ENCODE peak calls at places on chromosomes 4 and X, in ten cellular contexts. Q, K, R, I, Z, P, A, J, G and X are unnamed samples.

GRCh38 chr4:1499465-1499864 is 93.2 kb upstream of the NKX1-1 start:
- DNase-seq in Q (no peak), K (no peak), R (no peak), I (no peak), Z (no peak), P (no peak), A (no peak), J (no peak), G (peak), X (no peak)

GRCh38 chr4:157045507-157046127 is 30.3 kb upstream of the GLRB start:
- DNase-seq in Q (peak), K (no peak), R (peak), I (peak), Z (no peak), P (no peak), A (no peak), J (peak), G (peak), X (peak)

GRCh38 chr4:128524311-128524710 is 236.7 kb upstream of the PGRMC2 start:
- DNase-seq in Q (no peak), K (no peak), R (peak), I (no peak), Z (no peak), P (no peak), A (peak), J (peak), G (no peak), X (peak)

GRCh38 chr4:2820216-2820982 is 23.2 kb upstream of the ADD1 start:
- DNase-seq in Q (no peak), K (no peak), R (no peak), I (no peak), Z (no peak), P (no peak), A (peak), J (no peak), G (no peak), X (no peak)

GRCh38 chr4:5755161-5755560 is 44.2 kb downstream of the EVC start:
- DNase-seq in Q (no peak), K (no peak), R (no peak), I (no peak), Z (no peak), P (peak), A (no peak), J (no peak), G (no peak), X (no peak)

GRCh38 chr4:52638717-52639116 is 20.4 kb downstream of the USP46 start:
- DNase-seq in Q (no peak), K (no peak), R (no peak), I (no peak), Z (no peak), P (no peak), A (no peak), J (no peak), G (no peak), X (no peak)

GRCh38 chr4:3286335-3287175 is 6.3 kb upstream of the RGS12 start:
- DNase-seq in Q (peak), K (no peak), R (no peak), I (no peak), Z (no peak), P (peak), A (no peak), J (no peak), G (peak), X (no peak)

GRCh38 chr4:88005086-88005485 is 2.3 kb upstream of the PKD2 start:
- DNase-seq in Q (no peak), K (no peak), R (no peak), I (peak), Z (no peak), P (no peak), A (no peak), J (no peak), G (no peak), X (no peak)

GRCh38 chr4:81919238-81919637 is 447.5 kb upstream of the RASGEF1B start:
- DNase-seq in Q (no peak), K (no peak), R (no peak), I (no peak), Z (no peak), P (no peak), A (no peak), J (peak), G (peak), X (peak)

GRCh38 chrX:151974336-151975227 is at the start of gene GABRE:
- DNase-seq in Q (peak), K (no peak), R (no peak), I (no peak), Z (peak), P (peak), A (peak), J (no peak), G (no peak), X (no peak)

GRCh38 chrX:103187953-103188475 is 26.9 kb upstream of the BEX4 start:
- DNase-seq in Q (no peak), K (no peak), R (no peak), I (no peak), Z (no peak), P (no peak), A (no peak), J (peak), G (no peak), X (no peak)

GRCh38 chr4:45770958-45771357 is 352.9 kb downstream of the GABRG1 start:
- DNase-seq in Q (no peak), K (no peak), R (no peak), I (no peak), Z (no peak), P (no peak), A (no peak), J (no peak), G (no peak), X (no peak)